ENCODE peak calls at places on chromosomes 12 and 14, in five cellular contexts. G is epithelial cell of esophagus, Z is cardiac fibroblast, Y is GM04504, B is HS-5. O is an unnamed sample.

GRCh38 chr14:65927871-65928270 is 515.3 kb downstream of the FUT8 start:
- DNase-seq in G (no peak), B (no peak), Y (no peak), Z (no peak), O (no peak)

GRCh38 chr14:72699852-72700257 is 194.0 kb downstream of the DPF3 start:
- DNase-seq in G (peak), Y (peak), Z (peak), B (peak), O (no peak)

GRCh38 chr12:131872154-131873046 is 22.0 kb upstream of the ULK1 start:
- DNase-seq in Z (peak), B (peak), Y (peak), G (peak), O (no peak)

GRCh38 chr12:74021937-74022336 is 515.7 kb upstream of the ATXN7L3B start:
- DNase-seq in Y (no peak), G (peak), Z (peak), B (peak), O (peak)

GRCh38 chr12:62414180-62414579 is 52.4 kb upstream of the MON2 start:
- DNase-seq in Z (no peak), G (no peak), Y (no peak), B (no peak), O (no peak)

GRCh38 chr12:23657598-23657997 is 291.9 kb downstream of the SOX5 start:
- DNase-seq in Y (no peak), G (no peak), B (no peak), Z (no peak), O (no peak)

GRCh38 chr14:50347521-50347920 is 35.4 kb downstream of the DMAC2L start:
- DNase-seq in G (peak), Y (no peak), B (no peak), Z (peak), O (no peak)

GRCh38 chr12:86929962-86930361 is 673.8 kb upstream of the MGAT4C start:
- DNase-seq in Y (no peak), B (peak), Z (no peak), G (no peak), O (no peak)

GRCh38 chr12:57631566-57632368 is 1.2 kb downstream of the B4GALNT1 start:
- DNase-seq in Z (peak), G (no peak), B (no peak), Y (no peak), O (peak)

GRCh38 chr12:38875571-38876228 is 29.7 kb downstream of the CPNE8 start:
- DNase-seq in G (no peak), Z (peak), B (no peak), Y (no peak), O (no peak)

GRCh38 chr12:116628450-116628793 is 69.2 kb downstream of the MAP1LC3B2 start:
- DNase-seq in Y (no peak), B (no peak), Z (no peak), G (no peak), O (no peak)

O was measured in neural crest cell.